ENCODE peak calls at places on chromosome 18, in seven cellular contexts. One of them, this sample, is unnamed.
A peak's percentile ranks its signal among the peaks of the same experiment; 100 is the strongest.

GRCh38 chr18:45386256-45386655 is 229.0 kb upstream of the SLC14A2 start:
- DNase-seq in endodermal cell: peak; percentile 90
- DNase-seq in GM03348: peak; percentile 20
- DNase-seq in MCF 10A: peak; percentile 62
- DNase-seq in anterior cingulate cortex: no peak
- DNase-seq in activated CD4-positive, alpha-beta T cell treated with anti-CD3 and anti-CD28 coated beads, Interleukin-2, amount 10 ng/mL, durations not matched to agents 7 days and 5 days: no peak
- DNase-seq in AG04450: no peak
- DNase-seq in this sample: no peak

GRCh38 chr18:54127759-54128378 is 96.6 kb downstream of the MBD2 start:
- DNase-seq in activated CD4-positive, alpha-beta T cell treated with anti-CD3 and anti-CD28 coated beads, Interleukin-2, amount 10 ng/mL, durations not matched to agents 7 days and 5 days: peak; percentile 16
- DNase-seq in GM03348: peak; percentile 71
- DNase-seq in anterior cingulate cortex: no peak
- DNase-seq in MCF 10A: peak; percentile 67
- DNase-seq in AG04450: peak; percentile 8
- DNase-seq in endodermal cell: peak; percentile 85
- DNase-seq in this sample: peak; percentile 67

GRCh38 chr18:5466256-5466655 is 77.5 kb downstream of the EPB41L3 start:
- DNase-seq in endodermal cell: no peak
- DNase-seq in AG04450: no peak
- DNase-seq in GM03348: no peak
- DNase-seq in anterior cingulate cortex: no peak
- DNase-seq in activated CD4-positive, alpha-beta T cell treated with anti-CD3 and anti-CD28 coated beads, Interleukin-2, amount 10 ng/mL, durations not matched to agents 7 days and 5 days: no peak
- DNase-seq in MCF 10A: no peak
- DNase-seq in this sample: no peak

GRCh38 chr18:28903366-28903765 is 726.4 kb upstream of the CDH2 start:
- DNase-seq in GM03348: peak; percentile 28
- DNase-seq in endodermal cell: no peak
- DNase-seq in anterior cingulate cortex: no peak
- DNase-seq in activated CD4-positive, alpha-beta T cell treated with anti-CD3 and anti-CD28 coated beads, Interleukin-2, amount 10 ng/mL, durations not matched to agents 7 days and 5 days: no peak
- DNase-seq in MCF 10A: no peak
- DNase-seq in AG04450: no peak
- DNase-seq in this sample: no peak

GRCh38 chr18:396251-396555 is 104.3 kb downstream of the COLEC12 start:
- DNase-seq in AG04450: no peak
- DNase-seq in endodermal cell: no peak
- DNase-seq in GM03348: no peak
- DNase-seq in activated CD4-positive, alpha-beta T cell treated with anti-CD3 and anti-CD28 coated beads, Interleukin-2, amount 10 ng/mL, durations not matched to agents 7 days and 5 days: no peak
- DNase-seq in MCF 10A: no peak
- DNase-seq in anterior cingulate cortex: no peak
- DNase-seq in this sample: no peak

GRCh38 chr18:34097312-34097711 is 127.4 kb downstream of the NOL4 start:
- DNase-seq in MCF 10A: peak; percentile 27
- DNase-seq in endodermal cell: no peak
- DNase-seq in GM03348: no peak
- DNase-seq in AG04450: no peak
- DNase-seq in activated CD4-positive, alpha-beta T cell treated with anti-CD3 and anti-CD28 coated beads, Interleukin-2, amount 10 ng/mL, durations not matched to agents 7 days and 5 days: no peak
- DNase-seq in anterior cingulate cortex: no peak
- DNase-seq in this sample: no peak

GRCh38 chr18:25164837-25165791 is 186.9 kb downstream of the ZNF521 start:
- DNase-seq in anterior cingulate cortex: no peak
- DNase-seq in AG04450: peak; percentile 64
- DNase-seq in endodermal cell: no peak
- DNase-seq in MCF 10A: no peak
- DNase-seq in activated CD4-positive, alpha-beta T cell treated with anti-CD3 and anti-CD28 coated beads, Interleukin-2, amount 10 ng/mL, durations not matched to agents 7 days and 5 days: peak; percentile 7
- DNase-seq in GM03348: peak; percentile 18
- DNase-seq in this sample: no peak

GRCh38 chr18:40993363-40993762 is 961.7 kb upstream of the PIK3C3 start:
- DNase-seq in endodermal cell: no peak
- DNase-seq in anterior cingulate cortex: no peak
- DNase-seq in MCF 10A: no peak
- DNase-seq in AG04450: no peak
- DNase-seq in GM03348: no peak
- DNase-seq in activated CD4-positive, alpha-beta T cell treated with anti-CD3 and anti-CD28 coated beads, Interleukin-2, amount 10 ng/mL, durations not matched to agents 7 days and 5 days: no peak
- DNase-seq in this sample: no peak

GRCh38 chr18:58669731-58670379 is 1.4 kb upstream of the MALT1 start:
- DNase-seq in activated CD4-positive, alpha-beta T cell treated with anti-CD3 and anti-CD28 coated beads, Interleukin-2, amount 10 ng/mL, durations not matched to agents 7 days and 5 days: no peak
- DNase-seq in MCF 10A: peak; percentile 92
- DNase-seq in endodermal cell: no peak
- DNase-seq in GM03348: no peak
- DNase-seq in AG04450: no peak
- DNase-seq in anterior cingulate cortex: no peak
- DNase-seq in this sample: no peak

GRCh38 chr18:55086931-55087330 is 127.7 kb upstream of the CCDC68 start:
- DNase-seq in endodermal cell: no peak
- DNase-seq in activated CD4-positive, alpha-beta T cell treated with anti-CD3 and anti-CD28 coated beads, Interleukin-2, amount 10 ng/mL, durations not matched to agents 7 days and 5 days: no peak
- DNase-seq in MCF 10A: no peak
- DNase-seq in anterior cingulate cortex: no peak
- DNase-seq in GM03348: no peak
- DNase-seq in AG04450: no peak
- DNase-seq in this sample: no peak

GRCh38 chr18:48750485-48751175 is 200.1 kb downstream of the SMAD7 start:
- DNase-seq in endodermal cell: no peak
- DNase-seq in anterior cingulate cortex: no peak
- DNase-seq in GM03348: peak; percentile 58
- DNase-seq in activated CD4-positive, alpha-beta T cell treated with anti-CD3 and anti-CD28 coated beads, Interleukin-2, amount 10 ng/mL, durations not matched to agents 7 days and 5 days: no peak
- DNase-seq in MCF 10A: no peak
- DNase-seq in AG04450: no peak
- DNase-seq in this sample: no peak

GRCh38 chr18:74819433-74820059 is 221.9 kb downstream of the ZNF407 start:
- DNase-seq in endodermal cell: peak; percentile 91
- DNase-seq in GM03348: no peak
- DNase-seq in activated CD4-positive, alpha-beta T cell treated with anti-CD3 and anti-CD28 coated beads, Interleukin-2, amount 10 ng/mL, durations not matched to agents 7 days and 5 days: no peak
- DNase-seq in AG04450: no peak
- DNase-seq in MCF 10A: peak; percentile 42
- DNase-seq in anterior cingulate cortex: no peak
- DNase-seq in this sample: peak; percentile 23

This sample was measured in midbrain.